ENCODE peak calls at places on chromosomes 16 and 17, in five cellular contexts. One of them, this sample, is unnamed.
A peak's percentile ranks its signal among the peaks of the same experiment; 100 is the strongest.

GRCh38 chr16:72195609-72196008 is 23.7 kb upstream of the PMFBP1 start:
- DNase-seq in stimulated activated CD4-positive, alpha-beta T cell treated with anti-CD3 and anti-CD28 coated beads, Interleukin-15, amount 100 ng/mL, for 48 hours: no peak
- DNase-seq in fibroblast of pulmonary artery: no peak
- DNase-seq in NCI-H774: no peak
- DNase-seq in right atrium auricular region: no peak
- DNase-seq in this sample: peak; percentile 13

GRCh38 chr17:39687546-39688474 is at the start of gene PGAP3:
- DNase-seq in fibroblast of pulmonary artery: peak; percentile 91
- DNase-seq in NCI-H774: peak; percentile 95
- DNase-seq in right atrium auricular region: peak; percentile 86
- DNase-seq in stimulated activated CD4-positive, alpha-beta T cell treated with anti-CD3 and anti-CD28 coated beads, Interleukin-15, amount 100 ng/mL, for 48 hours: peak; percentile 80
- DNase-seq in this sample: peak; percentile 90

GRCh38 chr17:9226794-9227135 is 205.5 kb downstream of the NTN1 start:
- DNase-seq in NCI-H774: no peak
- DNase-seq in right atrium auricular region: no peak
- DNase-seq in fibroblast of pulmonary artery: no peak
- DNase-seq in stimulated activated CD4-positive, alpha-beta T cell treated with anti-CD3 and anti-CD28 coated beads, Interleukin-15, amount 100 ng/mL, for 48 hours: no peak
- DNase-seq in this sample: no peak

GRCh38 chr17:50703162-50703561 is 4.6 kb downstream of the ANKRD40 start:
- DNase-seq in right atrium auricular region: no peak
- DNase-seq in stimulated activated CD4-positive, alpha-beta T cell treated with anti-CD3 and anti-CD28 coated beads, Interleukin-15, amount 100 ng/mL, for 48 hours: no peak
- DNase-seq in NCI-H774: no peak
- DNase-seq in fibroblast of pulmonary artery: no peak
- DNase-seq in this sample: no peak

GRCh38 chr17:29581583-29582253 is 7.7 kb downstream of the GIT1 start:
- DNase-seq in right atrium auricular region: no peak
- DNase-seq in stimulated activated CD4-positive, alpha-beta T cell treated with anti-CD3 and anti-CD28 coated beads, Interleukin-15, amount 100 ng/mL, for 48 hours: no peak
- DNase-seq in NCI-H774: no peak
- DNase-seq in fibroblast of pulmonary artery: no peak
- DNase-seq in this sample: no peak

GRCh38 chr16:11105038-11105903 is 150.7 kb downstream of the SOCS1 start:
- DNase-seq in NCI-H774: no peak
- DNase-seq in right atrium auricular region: peak; percentile 73
- DNase-seq in stimulated activated CD4-positive, alpha-beta T cell treated with anti-CD3 and anti-CD28 coated beads, Interleukin-15, amount 100 ng/mL, for 48 hours: no peak
- DNase-seq in fibroblast of pulmonary artery: peak; percentile 97
- DNase-seq in this sample: peak; percentile 96

GRCh38 chr16:72744064-72744793 is 303.7 kb downstream of the ZFHX3 start:
- DNase-seq in fibroblast of pulmonary artery: no peak
- DNase-seq in right atrium auricular region: no peak
- DNase-seq in NCI-H774: no peak
- DNase-seq in stimulated activated CD4-positive, alpha-beta T cell treated with anti-CD3 and anti-CD28 coated beads, Interleukin-15, amount 100 ng/mL, for 48 hours: no peak
- DNase-seq in this sample: no peak

GRCh38 chr16:15950167-15950854 is 895 bp downstream of the ABCC1 start:
- DNase-seq in right atrium auricular region: no peak
- DNase-seq in fibroblast of pulmonary artery: peak; percentile 57
- DNase-seq in NCI-H774: no peak
- DNase-seq in stimulated activated CD4-positive, alpha-beta T cell treated with anti-CD3 and anti-CD28 coated beads, Interleukin-15, amount 100 ng/mL, for 48 hours: no peak
- DNase-seq in this sample: peak; percentile 51

GRCh38 chr16:1471569-1472194 is 3.1 kb downstream of the CLCN7 start:
- DNase-seq in NCI-H774: no peak
- DNase-seq in fibroblast of pulmonary artery: no peak
- DNase-seq in right atrium auricular region: no peak
- DNase-seq in stimulated activated CD4-positive, alpha-beta T cell treated with anti-CD3 and anti-CD28 coated beads, Interleukin-15, amount 100 ng/mL, for 48 hours: no peak
- DNase-seq in this sample: no peak

GRCh38 chr16:82612263-82612662 is 14.5 kb upstream of the CDH13 start:
- DNase-seq in fibroblast of pulmonary artery: no peak
- DNase-seq in right atrium auricular region: no peak
- DNase-seq in NCI-H774: no peak
- DNase-seq in stimulated activated CD4-positive, alpha-beta T cell treated with anti-CD3 and anti-CD28 coated beads, Interleukin-15, amount 100 ng/mL, for 48 hours: no peak
- DNase-seq in this sample: no peak

GRCh38 chr17:4594406-4595349 is 10.3 kb downstream of the SMTNL2 start:
- DNase-seq in stimulated activated CD4-positive, alpha-beta T cell treated with anti-CD3 and anti-CD28 coated beads, Interleukin-15, amount 100 ng/mL, for 48 hours: peak; percentile 26
- DNase-seq in NCI-H774: no peak
- DNase-seq in fibroblast of pulmonary artery: no peak
- DNase-seq in right atrium auricular region: no peak
- DNase-seq in this sample: no peak

GRCh38 chr17:29004081-29004692 is 1.6 kb downstream of the SEZ6 start:
- DNase-seq in NCI-H774: no peak
- DNase-seq in stimulated activated CD4-positive, alpha-beta T cell treated with anti-CD3 and anti-CD28 coated beads, Interleukin-15, amount 100 ng/mL, for 48 hours: no peak
- DNase-seq in right atrium auricular region: no peak
- DNase-seq in fibroblast of pulmonary artery: peak; percentile 45
- DNase-seq in this sample: peak; percentile 37

GRCh38 chr17:38498353-38498752 is 70.1 kb downstream of the ARHGAP23 start:
- DNase-seq in NCI-H774: no peak
- DNase-seq in fibroblast of pulmonary artery: no peak
- DNase-seq in right atrium auricular region: no peak
- DNase-seq in stimulated activated CD4-positive, alpha-beta T cell treated with anti-CD3 and anti-CD28 coated beads, Interleukin-15, amount 100 ng/mL, for 48 hours: no peak
- DNase-seq in this sample: no peak

GRCh38 chr16:57645691-57646387 is 17.4 kb downstream of the ADGRG1 start:
- DNase-seq in stimulated activated CD4-positive, alpha-beta T cell treated with anti-CD3 and anti-CD28 coated beads, Interleukin-15, amount 100 ng/mL, for 48 hours: no peak
- DNase-seq in NCI-H774: no peak
- DNase-seq in right atrium auricular region: peak; percentile 66
- DNase-seq in fibroblast of pulmonary artery: peak; percentile 69
- DNase-seq in this sample: no peak

GRCh38 chr16:84223456-84223855 is 16.4 kb downstream of the KCNG4 start:
- DNase-seq in right atrium auricular region: no peak
- DNase-seq in stimulated activated CD4-positive, alpha-beta T cell treated with anti-CD3 and anti-CD28 coated beads, Interleukin-15, amount 100 ng/mL, for 48 hours: no peak
- DNase-seq in fibroblast of pulmonary artery: no peak
- DNase-seq in NCI-H774: no peak
- DNase-seq in this sample: no peak

GRCh38 chr16:87240211-87241134 is 76.7 kb downstream of the C16orf95 start:
- DNase-seq in stimulated activated CD4-positive, alpha-beta T cell treated with anti-CD3 and anti-CD28 coated beads, Interleukin-15, amount 100 ng/mL, for 48 hours: no peak
- DNase-seq in NCI-H774: no peak
- DNase-seq in right atrium auricular region: no peak
- DNase-seq in fibroblast of pulmonary artery: no peak
- DNase-seq in this sample: peak; percentile 49

This sample was measured in choroid plexus epithelial cell.